ENCODE peak calls at places on chromosomes 13 and 19, in five cellular contexts. K is left ventricle myocardium inferior, P is endodermal cell, N is psoas muscle, I is breast epithelium. V is an unnamed sample.

GRCh38 chr13:111211789-111212516 is 96.8 kb downstream of the ARHGEF7 start:
- DNase-seq in P (peak; percentile 75), I (no peak), K (no peak), N (no peak), V (no peak)

GRCh38 chr19:38004100-38004504 is 97.1 kb downstream of the SIPA1L3 start:
- DNase-seq in P (no peak), K (no peak), I (no peak), N (no peak), V (no peak)

GRCh38 chr13:41054212-41054877 is 7.0 kb upstream of the WBP4 start:
- DNase-seq in I (no peak), K (no peak), P (no peak), N (no peak), V (no peak)

GRCh38 chr13:80336335-80336734 is 4.6 kb downstream of the SPRY2 start:
- DNase-seq in P (no peak), N (no peak), I (no peak), K (no peak), V (no peak)

GRCh38 chr13:20997301-20998061 is 63.9 kb downstream of the LATS2 start:
- DNase-seq in I (no peak), K (peak; percentile 53), N (no peak), P (peak; percentile 51), V (no peak)

GRCh38 chr13:99322297-99323103 is 15.3 kb upstream of the GPR183 start:
- DNase-seq in I (no peak), P (no peak), N (no peak), K (no peak), V (no peak)

GRCh38 chr13:65112123-65113075 is 2117.7 kb downstream of the PCDH9 start:
- DNase-seq in P (no peak), N (no peak), K (no peak), I (no peak), V (no peak)

GRCh38 chr19:46732966-46733692 is 12.7 kb upstream of the FKRP start:
- DNase-seq in K (no peak), P (no peak), N (no peak), I (no peak), V (no peak)

GRCh38 chr19:29893606-29894284 is 48.3 kb upstream of the URI1 start:
- DNase-seq in N (no peak), I (no peak), K (no peak), P (no peak), V (peak; percentile 82)

GRCh38 chr13:92991687-92992086 is 234.9 kb upstream of the GPC6 start:
- DNase-seq in I (no peak), P (no peak), N (no peak), K (no peak), V (no peak)

GRCh38 chr19:10501971-10502523 is 1.1 kb downstream of the KEAP1 start:
- DNase-seq in P (peak; percentile 75), N (peak; percentile 83), I (peak; percentile 76), K (peak; percentile 85), V (peak; percentile 93)

GRCh38 chr13:30972888-30973377 is 40.5 kb downstream of the TEX26 start:
- DNase-seq in N (no peak), I (no peak), K (no peak), P (no peak), V (no peak)

GRCh38 chr13:51682691-51683090 is 98.4 kb downstream of the WDFY2 start:
- DNase-seq in K (no peak), I (no peak), P (no peak), N (no peak), V (no peak)

GRCh38 chr13:85655040-85655439 is 144.2 kb downstream of the SLITRK6 start:
- DNase-seq in I (no peak), K (no peak), N (no peak), P (no peak), V (no peak)

GRCh38 chr13:60066206-60066605 is 97.5 kb downstream of the DIAPH3 start:
- DNase-seq in K (no peak), I (no peak), P (no peak), N (no peak), V (no peak)

GRCh38 chr19:20964798-20965197 is 41.7 kb downstream of the ZNF85 start:
- DNase-seq in P (peak; percentile 65), I (no peak), K (no peak), N (no peak), V (no peak)

GRCh38 chr13:35630551-35631275 is 154.2 kb upstream of the MAB21L1 start:
- DNase-seq in P (peak; percentile 83), N (no peak), I (no peak), K (no peak), V (no peak)

GRCh38 chr19:11387154-11388034 is 3.3 kb upstream of the EPOR start:
- DNase-seq in K (no peak), I (no peak), N (no peak), P (no peak), V (no peak)

GRCh38 chr19:5680083-5680436 is 256 bp downstream of the MICOS13 start:
- DNase-seq in N (no peak), I (peak; percentile 51), K (no peak), P (no peak), V (no peak)

GRCh38 chr13:46341112-46341711 is 45.8 kb downstream of the RUBCNL start:
- DNase-seq in P (no peak), I (no peak), K (no peak), N (no peak), V (no peak)

GRCh38 chr19:51297406-51297805 is 14.0 kb upstream of the IGLON5 start:
- DNase-seq in N (no peak), P (no peak), I (no peak), K (no peak), V (no peak)

GRCh38 chr19:33329727-33330126 is 27.4 kb upstream of the CEBPA start:
- DNase-seq in N (no peak), P (no peak), I (no peak), K (no peak), V (no peak)

GRCh38 chr19:17370026-17370587 is 7.0 kb downstream of the PLVAP start:
- DNase-seq in P (no peak), K (no peak), I (no peak), N (no peak), V (no peak)

GRCh38 chr19:19597809-19598306 is 20.6 kb downstream of the PBX4 start:
- DNase-seq in K (no peak), N (no peak), P (no peak), I (no peak), V (no peak)

GRCh38 chr19:44741258-44741731 is 7.2 kb upstream of the BCL3 start:
- DNase-seq in P (no peak), I (no peak), K (no peak), N (no peak), V (peak; percentile 66)
- H3K4me1 ChIP-seq in P (no peaks in the 10 kb centered on the region), I (peaks cover 18% of the 10 kb centered on the region), K (peaks cover 68% of the 10 kb centered on the region), N (peaks cover 42% of the 10 kb centered on the region), V (peaks cover 78% of the 10 kb centered on the region)

DNA sequence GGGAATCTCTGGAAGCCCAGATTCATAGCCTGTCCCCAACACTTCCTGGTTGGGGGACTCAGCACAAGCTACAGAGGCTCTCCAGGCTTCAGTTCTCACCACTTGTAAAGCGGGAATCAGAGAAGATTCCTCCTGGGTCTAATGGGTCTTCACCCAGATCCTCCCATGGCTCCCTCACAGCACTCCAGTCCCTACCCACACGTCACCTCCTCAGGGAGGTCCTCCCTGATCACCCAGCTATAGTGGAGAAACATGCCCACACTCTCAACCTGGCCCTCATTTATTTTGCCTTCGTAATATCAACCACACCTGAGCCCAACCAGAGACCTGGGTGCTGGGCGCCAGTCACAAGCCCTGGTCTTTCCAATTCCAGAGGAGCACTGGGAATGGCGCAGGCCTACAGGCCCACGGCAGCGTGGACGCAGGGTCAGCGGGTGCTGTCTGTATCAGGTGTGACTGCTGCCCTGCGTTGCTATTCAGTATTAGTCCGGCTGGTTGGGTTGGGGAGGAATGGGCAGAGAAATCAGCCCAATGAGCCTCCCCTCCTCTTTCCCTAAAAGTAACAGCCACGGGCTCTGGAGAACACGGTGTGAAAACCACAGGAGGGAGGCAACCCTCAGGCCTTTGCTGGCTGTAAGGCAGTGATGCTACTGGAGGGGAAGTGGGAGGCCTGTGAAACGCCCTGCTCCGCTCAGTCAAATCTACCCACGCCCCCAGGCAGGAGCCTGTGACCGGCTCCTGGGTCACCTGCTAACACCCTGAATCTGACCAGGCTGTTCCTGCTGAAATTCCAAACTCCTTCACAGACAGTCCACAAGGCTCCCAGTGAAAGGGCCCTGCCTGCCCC is 5.2 kb downstream of the AKT2 start:
- DNase-seq in N (no peak), I (no peak), P (no peak), K (no peak), V (no peak)
- H3K4me1 ChIP-seq in N (peaks cover 81% of the 10 kb centered on the region), I (peaks cover 28% of the 10 kb centered on the region), P (peaks cover 10% of the 10 kb centered on the region), K (peaks cover 97% of the 10 kb centered on the region), V (peaks cover 83% of the 10 kb centered on the region)

GRCh38 chr19:55635334-55635717 is 5.5 kb upstream of the ZNF580 start:
- DNase-seq in K (no peak), N (no peak), I (no peak), P (no peak), V (no peak)
- H3K4me1 ChIP-seq in K (peaks cover 64% of the 10 kb centered on the region), N (peaks cover 38% of the 10 kb centered on the region), I (no peaks in the 10 kb centered on the region), P (no peaks in the 10 kb centered on the region), V (peaks cover 23% of the 10 kb centered on the region)

GRCh38 chr19:3094638-3095374 is 644 bp downstream of the GNA11 start:
- DNase-seq in P (peak; percentile 69), K (no peak), N (no peak), I (no peak), V (no peak)

GRCh38 chr19:3097442-3097871 is 3.3 kb downstream of the GNA11 start:
- DNase-seq in I (no peak), K (no peak), P (no peak), N (no peak), V (no peak)

GRCh38 chr19:3096267-3096901 is 2.2 kb downstream of the GNA11 start:
- DNase-seq in I (no peak), K (no peak), P (no peak), N (no peak), V (no peak)

GRCh38 chr19:3096902-3097326 is 2.8 kb downstream of the GNA11 start:
- DNase-seq in P (no peak), I (no peak), N (no peak), K (no peak), V (no peak)

GRCh38 chr19:3095375-3096191 is 1.4 kb downstream of the GNA11 start:
- DNase-seq in K (no peak), P (peak; percentile 95), I (no peak), N (no peak), V (peak; percentile 63)
- H3K4me1 ChIP-seq in K (peaks cover 65% of the 10 kb centered on the region), P (peaks cover 7% of the 10 kb centered on the region), I (peaks cover 30% of the 10 kb centered on the region), N (peaks cover 46% of the 10 kb centered on the region), V (peaks cover 47% of the 10 kb centered on the region)

DNA sequence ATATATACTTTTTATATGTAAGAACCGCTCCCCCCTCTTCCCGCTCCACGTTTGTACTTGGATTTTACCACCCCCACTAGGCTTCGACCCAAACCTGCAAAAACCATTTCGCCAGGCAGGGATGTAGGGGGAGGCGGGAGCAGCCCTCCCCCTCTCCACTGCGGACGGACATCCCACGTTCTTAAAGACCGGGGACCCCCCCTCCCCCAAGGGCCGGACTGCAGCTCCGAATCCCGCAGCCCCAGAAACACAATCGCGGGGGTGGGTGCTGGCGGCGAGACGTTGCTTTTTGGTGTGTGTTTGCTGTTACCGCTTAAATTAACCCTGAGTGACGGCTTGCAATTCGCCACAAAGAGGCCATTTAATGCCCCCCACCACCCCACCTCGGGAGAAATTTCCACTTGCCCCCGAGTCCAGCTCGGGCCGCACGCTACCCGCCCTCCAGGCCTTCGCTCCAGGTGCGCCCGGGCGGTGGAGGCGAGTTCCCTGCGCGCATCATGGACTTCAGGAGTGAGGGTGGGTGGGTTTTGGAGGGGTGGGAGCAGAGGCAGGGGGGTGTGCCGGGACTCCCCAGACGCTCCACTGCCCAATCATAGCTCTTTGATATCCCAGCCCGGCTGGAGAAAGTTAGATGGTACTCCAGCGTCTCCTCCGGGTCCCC is 15.8 kb downstream of the NFIX start:
- DNase-seq in K (no peak), P (no peak), I (no peak), N (no peak), V (no peak)
- H3K4me1 ChIP-seq in K (peaks cover 100% of the 10 kb centered on the region), P (no peaks in the 10 kb centered on the region), I (peaks cover 43% of the 10 kb centered on the region), N (peaks cover 76% of the 10 kb centered on the region), V (peaks cover 35% of the 10 kb centered on the region)